ENCODE peak calls at places on chromosome 16, in nine cellular contexts. One of them, this sample, is unnamed.

GRCh38 chr16:73888840-73889577 is 407.6 kb upstream of the PSMD7 start:
- DNase-seq in progenitor cell of endocrine pancreas: no peak
- DNase-seq in activated T-cell treated with anti-CD3 and anti-CD28 coated beads, Interleukin-2, amount 50 U/mL, for 4 hours: no peak
- DNase-seq in stimulated activated CD8-positive, alpha-beta memory T cell treated with anti-CD3 and anti-CD28 coated beads, Interleukin-7, amount 100 ng/mL, for 1 hour: no peak
- DNase-seq in activated CD4-positive, alpha-beta T cell treated with anti-CD3 and anti-CD28 coated beads, Interleukin-2, amount 50 U/mL, for 1 hour: no peak
- DNase-seq in RPMI8226: no peak
- DNase-seq in spleen: no peak
- DNase-seq in astrocyte of the spinal cord: no peak
- DNase-seq in cardiac muscle cell: no peak
- DNase-seq in this sample: no peak

GRCh38 chr16:53112015-53112414 is 57.2 kb downstream of the CHD9 start:
- DNase-seq in progenitor cell of endocrine pancreas: no peak
- DNase-seq in activated T-cell treated with anti-CD3 and anti-CD28 coated beads, Interleukin-2, amount 50 U/mL, for 4 hours: no peak
- DNase-seq in stimulated activated CD8-positive, alpha-beta memory T cell treated with anti-CD3 and anti-CD28 coated beads, Interleukin-7, amount 100 ng/mL, for 1 hour: no peak
- DNase-seq in activated CD4-positive, alpha-beta T cell treated with anti-CD3 and anti-CD28 coated beads, Interleukin-2, amount 50 U/mL, for 1 hour: no peak
- DNase-seq in RPMI8226: no peak
- DNase-seq in spleen: no peak
- DNase-seq in astrocyte of the spinal cord: no peak
- DNase-seq in cardiac muscle cell: peak; percentile 26
- DNase-seq in this sample: no peak

GRCh38 chr16:86346034-86346433 is 164.3 kb upstream of the FOXF1 start:
- DNase-seq in progenitor cell of endocrine pancreas: no peak
- DNase-seq in activated T-cell treated with anti-CD3 and anti-CD28 coated beads, Interleukin-2, amount 50 U/mL, for 4 hours: no peak
- DNase-seq in stimulated activated CD8-positive, alpha-beta memory T cell treated with anti-CD3 and anti-CD28 coated beads, Interleukin-7, amount 100 ng/mL, for 1 hour: no peak
- DNase-seq in activated CD4-positive, alpha-beta T cell treated with anti-CD3 and anti-CD28 coated beads, Interleukin-2, amount 50 U/mL, for 1 hour: no peak
- DNase-seq in RPMI8226: no peak
- DNase-seq in spleen: no peak
- DNase-seq in astrocyte of the spinal cord: no peak
- DNase-seq in cardiac muscle cell: no peak
- DNase-seq in this sample: no peak

GRCh38 chr16:72247821-72248253 is 75.9 kb upstream of the PMFBP1 start:
- DNase-seq in progenitor cell of endocrine pancreas: no peak
- DNase-seq in activated T-cell treated with anti-CD3 and anti-CD28 coated beads, Interleukin-2, amount 50 U/mL, for 4 hours: no peak
- DNase-seq in stimulated activated CD8-positive, alpha-beta memory T cell treated with anti-CD3 and anti-CD28 coated beads, Interleukin-7, amount 100 ng/mL, for 1 hour: no peak
- DNase-seq in activated CD4-positive, alpha-beta T cell treated with anti-CD3 and anti-CD28 coated beads, Interleukin-2, amount 50 U/mL, for 1 hour: no peak
- DNase-seq in RPMI8226: no peak
- DNase-seq in spleen: no peak
- DNase-seq in astrocyte of the spinal cord: peak; percentile 50
- DNase-seq in cardiac muscle cell: peak; percentile 33
- DNase-seq in this sample: no peak

GRCh38 chr16:54647216-54647615 is 283.4 kb upstream of the IRX5 start:
- DNase-seq in progenitor cell of endocrine pancreas: no peak
- DNase-seq in activated T-cell treated with anti-CD3 and anti-CD28 coated beads, Interleukin-2, amount 50 U/mL, for 4 hours: no peak
- DNase-seq in stimulated activated CD8-positive, alpha-beta memory T cell treated with anti-CD3 and anti-CD28 coated beads, Interleukin-7, amount 100 ng/mL, for 1 hour: no peak
- DNase-seq in activated CD4-positive, alpha-beta T cell treated with anti-CD3 and anti-CD28 coated beads, Interleukin-2, amount 50 U/mL, for 1 hour: no peak
- DNase-seq in RPMI8226: no peak
- DNase-seq in spleen: no peak
- DNase-seq in astrocyte of the spinal cord: no peak
- DNase-seq in cardiac muscle cell: no peak
- DNase-seq in this sample: no peak

GRCh38 chr16:88074041-88074440 is 122.8 kb downstream of the BANP start:
- DNase-seq in progenitor cell of endocrine pancreas: no peak
- DNase-seq in activated T-cell treated with anti-CD3 and anti-CD28 coated beads, Interleukin-2, amount 50 U/mL, for 4 hours: no peak
- DNase-seq in stimulated activated CD8-positive, alpha-beta memory T cell treated with anti-CD3 and anti-CD28 coated beads, Interleukin-7, amount 100 ng/mL, for 1 hour: no peak
- DNase-seq in activated CD4-positive, alpha-beta T cell treated with anti-CD3 and anti-CD28 coated beads, Interleukin-2, amount 50 U/mL, for 1 hour: no peak
- DNase-seq in RPMI8226: no peak
- DNase-seq in spleen: peak; percentile 39
- DNase-seq in astrocyte of the spinal cord: no peak
- DNase-seq in cardiac muscle cell: no peak
- DNase-seq in this sample: no peak

GRCh38 chr16:2532494-2533141 is 1.4 kb upstream of the CEMP1 start:
- DNase-seq in progenitor cell of endocrine pancreas: no peak
- DNase-seq in activated T-cell treated with anti-CD3 and anti-CD28 coated beads, Interleukin-2, amount 50 U/mL, for 4 hours: peak; percentile 21
- DNase-seq in stimulated activated CD8-positive, alpha-beta memory T cell treated with anti-CD3 and anti-CD28 coated beads, Interleukin-7, amount 100 ng/mL, for 1 hour: no peak
- DNase-seq in activated CD4-positive, alpha-beta T cell treated with anti-CD3 and anti-CD28 coated beads, Interleukin-2, amount 50 U/mL, for 1 hour: peak; percentile 56
- DNase-seq in RPMI8226: peak; percentile 95
- DNase-seq in spleen: peak; percentile 94
- DNase-seq in astrocyte of the spinal cord: peak; percentile 32
- DNase-seq in cardiac muscle cell: peak; percentile 61
- DNase-seq in this sample: no peak

GRCh38 chr16:48628359-48628985 is 18.5 kb upstream of the N4BP1 start:
- DNase-seq in progenitor cell of endocrine pancreas: no peak
- DNase-seq in activated T-cell treated with anti-CD3 and anti-CD28 coated beads, Interleukin-2, amount 50 U/mL, for 4 hours: no peak
- DNase-seq in stimulated activated CD8-positive, alpha-beta memory T cell treated with anti-CD3 and anti-CD28 coated beads, Interleukin-7, amount 100 ng/mL, for 1 hour: no peak
- DNase-seq in activated CD4-positive, alpha-beta T cell treated with anti-CD3 and anti-CD28 coated beads, Interleukin-2, amount 50 U/mL, for 1 hour: no peak
- DNase-seq in RPMI8226: no peak
- DNase-seq in spleen: no peak
- DNase-seq in astrocyte of the spinal cord: no peak
- DNase-seq in cardiac muscle cell: no peak
- DNase-seq in this sample: no peak

GRCh38 chr16:81645303-81645702 is 133.8 kb upstream of the PLCG2 start:
- DNase-seq in progenitor cell of endocrine pancreas: no peak
- DNase-seq in activated T-cell treated with anti-CD3 and anti-CD28 coated beads, Interleukin-2, amount 50 U/mL, for 4 hours: no peak
- DNase-seq in stimulated activated CD8-positive, alpha-beta memory T cell treated with anti-CD3 and anti-CD28 coated beads, Interleukin-7, amount 100 ng/mL, for 1 hour: no peak
- DNase-seq in activated CD4-positive, alpha-beta T cell treated with anti-CD3 and anti-CD28 coated beads, Interleukin-2, amount 50 U/mL, for 1 hour: no peak
- DNase-seq in RPMI8226: no peak
- DNase-seq in spleen: peak; percentile 54
- DNase-seq in astrocyte of the spinal cord: peak; percentile 97
- DNase-seq in cardiac muscle cell: peak; percentile 83
- DNase-seq in this sample: peak; percentile 66

GRCh38 chr16:27345201-27345600 is 31.4 kb downstream of the IL4R start:
- DNase-seq in progenitor cell of endocrine pancreas: no peak
- DNase-seq in activated T-cell treated with anti-CD3 and anti-CD28 coated beads, Interleukin-2, amount 50 U/mL, for 4 hours: no peak
- DNase-seq in stimulated activated CD8-positive, alpha-beta memory T cell treated with anti-CD3 and anti-CD28 coated beads, Interleukin-7, amount 100 ng/mL, for 1 hour: no peak
- DNase-seq in activated CD4-positive, alpha-beta T cell treated with anti-CD3 and anti-CD28 coated beads, Interleukin-2, amount 50 U/mL, for 1 hour: no peak
- DNase-seq in RPMI8226: no peak
- DNase-seq in spleen: no peak
- DNase-seq in astrocyte of the spinal cord: no peak
- DNase-seq in cardiac muscle cell: no peak
- DNase-seq in this sample: no peak

GRCh38 chr16:55915116-55915827 is 40.1 kb upstream of the CES5A start:
- DNase-seq in progenitor cell of endocrine pancreas: no peak
- DNase-seq in activated T-cell treated with anti-CD3 and anti-CD28 coated beads, Interleukin-2, amount 50 U/mL, for 4 hours: no peak
- DNase-seq in stimulated activated CD8-positive, alpha-beta memory T cell treated with anti-CD3 and anti-CD28 coated beads, Interleukin-7, amount 100 ng/mL, for 1 hour: no peak
- DNase-seq in activated CD4-positive, alpha-beta T cell treated with anti-CD3 and anti-CD28 coated beads, Interleukin-2, amount 50 U/mL, for 1 hour: no peak
- DNase-seq in RPMI8226: no peak
- DNase-seq in spleen: no peak
- DNase-seq in astrocyte of the spinal cord: no peak
- DNase-seq in cardiac muscle cell: no peak
- DNase-seq in this sample: no peak

GRCh38 chr16:85690469-85691064 is 1.8 kb upstream of the GINS2 start:
- DNase-seq in progenitor cell of endocrine pancreas: no peak
- DNase-seq in activated T-cell treated with anti-CD3 and anti-CD28 coated beads, Interleukin-2, amount 50 U/mL, for 4 hours: no peak
- DNase-seq in stimulated activated CD8-positive, alpha-beta memory T cell treated with anti-CD3 and anti-CD28 coated beads, Interleukin-7, amount 100 ng/mL, for 1 hour: no peak
- DNase-seq in activated CD4-positive, alpha-beta T cell treated with anti-CD3 and anti-CD28 coated beads, Interleukin-2, amount 50 U/mL, for 1 hour: no peak
- DNase-seq in RPMI8226: peak; percentile 11
- DNase-seq in spleen: peak; percentile 44
- DNase-seq in astrocyte of the spinal cord: no peak
- DNase-seq in cardiac muscle cell: peak; percentile 6
- DNase-seq in this sample: no peak

GRCh38 chr16:56673916-56674315 is 4.3 kb downstream of the MT1H start:
- DNase-seq in progenitor cell of endocrine pancreas: no peak
- DNase-seq in activated T-cell treated with anti-CD3 and anti-CD28 coated beads, Interleukin-2, amount 50 U/mL, for 4 hours: no peak
- DNase-seq in stimulated activated CD8-positive, alpha-beta memory T cell treated with anti-CD3 and anti-CD28 coated beads, Interleukin-7, amount 100 ng/mL, for 1 hour: no peak
- DNase-seq in activated CD4-positive, alpha-beta T cell treated with anti-CD3 and anti-CD28 coated beads, Interleukin-2, amount 50 U/mL, for 1 hour: no peak
- DNase-seq in RPMI8226: peak; percentile 75
- DNase-seq in spleen: no peak
- DNase-seq in astrocyte of the spinal cord: peak; percentile 27
- DNase-seq in cardiac muscle cell: peak; percentile 47
- DNase-seq in this sample: no peak

GRCh38 chr16:69057400-69058378 is 47.8 kb upstream of the HAS3 start:
- DNase-seq in progenitor cell of endocrine pancreas: no peak
- DNase-seq in activated T-cell treated with anti-CD3 and anti-CD28 coated beads, Interleukin-2, amount 50 U/mL, for 4 hours: no peak
- DNase-seq in stimulated activated CD8-positive, alpha-beta memory T cell treated with anti-CD3 and anti-CD28 coated beads, Interleukin-7, amount 100 ng/mL, for 1 hour: no peak
- DNase-seq in activated CD4-positive, alpha-beta T cell treated with anti-CD3 and anti-CD28 coated beads, Interleukin-2, amount 50 U/mL, for 1 hour: no peak
- DNase-seq in RPMI8226: peak; percentile 53
- DNase-seq in spleen: no peak
- DNase-seq in astrocyte of the spinal cord: peak; percentile 87
- DNase-seq in cardiac muscle cell: peak; percentile 86
- DNase-seq in this sample: no peak

GRCh38 chr16:17729820-17730219 is 259.1 kb upstream of the XYLT1 start:
- DNase-seq in progenitor cell of endocrine pancreas: no peak
- DNase-seq in activated T-cell treated with anti-CD3 and anti-CD28 coated beads, Interleukin-2, amount 50 U/mL, for 4 hours: no peak
- DNase-seq in stimulated activated CD8-positive, alpha-beta memory T cell treated with anti-CD3 and anti-CD28 coated beads, Interleukin-7, amount 100 ng/mL, for 1 hour: no peak
- DNase-seq in activated CD4-positive, alpha-beta T cell treated with anti-CD3 and anti-CD28 coated beads, Interleukin-2, amount 50 U/mL, for 1 hour: no peak
- DNase-seq in RPMI8226: no peak
- DNase-seq in spleen: no peak
- DNase-seq in astrocyte of the spinal cord: no peak
- DNase-seq in cardiac muscle cell: no peak
- DNase-seq in this sample: no peak

GRCh38 chr16:67537636-67538591 is 9.3 kb downstream of the RIPOR1 start:
- DNase-seq in progenitor cell of endocrine pancreas: no peak
- DNase-seq in activated T-cell treated with anti-CD3 and anti-CD28 coated beads, Interleukin-2, amount 50 U/mL, for 4 hours: peak; percentile 46
- DNase-seq in stimulated activated CD8-positive, alpha-beta memory T cell treated with anti-CD3 and anti-CD28 coated beads, Interleukin-7, amount 100 ng/mL, for 1 hour: peak; percentile 27
- DNase-seq in activated CD4-positive, alpha-beta T cell treated with anti-CD3 and anti-CD28 coated beads, Interleukin-2, amount 50 U/mL, for 1 hour: peak; percentile 58
- DNase-seq in RPMI8226: no peak
- DNase-seq in spleen: peak; percentile 95
- DNase-seq in astrocyte of the spinal cord: no peak
- DNase-seq in cardiac muscle cell: peak; percentile 52
- DNase-seq in this sample: no peak

GRCh38 chr16:87119168-87119567 is 198.0 kb downstream of the C16orf95 start:
- DNase-seq in progenitor cell of endocrine pancreas: no peak
- DNase-seq in activated T-cell treated with anti-CD3 and anti-CD28 coated beads, Interleukin-2, amount 50 U/mL, for 4 hours: no peak
- DNase-seq in stimulated activated CD8-positive, alpha-beta memory T cell treated with anti-CD3 and anti-CD28 coated beads, Interleukin-7, amount 100 ng/mL, for 1 hour: no peak
- DNase-seq in activated CD4-positive, alpha-beta T cell treated with anti-CD3 and anti-CD28 coated beads, Interleukin-2, amount 50 U/mL, for 1 hour: no peak
- DNase-seq in RPMI8226: no peak
- DNase-seq in spleen: no peak
- DNase-seq in astrocyte of the spinal cord: no peak
- DNase-seq in cardiac muscle cell: no peak
- DNase-seq in this sample: no peak

GRCh38 chr16:10121496-10121895 is 60.7 kb downstream of the GRIN2A start:
- DNase-seq in progenitor cell of endocrine pancreas: no peak
- DNase-seq in activated T-cell treated with anti-CD3 and anti-CD28 coated beads, Interleukin-2, amount 50 U/mL, for 4 hours: no peak
- DNase-seq in stimulated activated CD8-positive, alpha-beta memory T cell treated with anti-CD3 and anti-CD28 coated beads, Interleukin-7, amount 100 ng/mL, for 1 hour: no peak
- DNase-seq in activated CD4-positive, alpha-beta T cell treated with anti-CD3 and anti-CD28 coated beads, Interleukin-2, amount 50 U/mL, for 1 hour: no peak
- DNase-seq in RPMI8226: no peak
- DNase-seq in spleen: no peak
- DNase-seq in astrocyte of the spinal cord: peak; percentile 86
- DNase-seq in cardiac muscle cell: no peak
- DNase-seq in this sample: no peak

GRCh38 chr16:67112591-67113399 is 3.1 kb downstream of the PHAF1 start:
- DNase-seq in progenitor cell of endocrine pancreas: no peak
- DNase-seq in activated T-cell treated with anti-CD3 and anti-CD28 coated beads, Interleukin-2, amount 50 U/mL, for 4 hours: no peak
- DNase-seq in stimulated activated CD8-positive, alpha-beta memory T cell treated with anti-CD3 and anti-CD28 coated beads, Interleukin-7, amount 100 ng/mL, for 1 hour: no peak
- DNase-seq in activated CD4-positive, alpha-beta T cell treated with anti-CD3 and anti-CD28 coated beads, Interleukin-2, amount 50 U/mL, for 1 hour: no peak
- DNase-seq in RPMI8226: no peak
- DNase-seq in spleen: no peak
- DNase-seq in astrocyte of the spinal cord: no peak
- DNase-seq in cardiac muscle cell: no peak
- DNase-seq in this sample: no peak

This sample was measured in cerebellar nuclear complex.